ENCODE peak calls at places on chromosome 2, in four cellular contexts. A is EL; U is central memory CD4-positive, alpha-beta T cell; O is GM10248. F is an unnamed sample.

GRCh38 chr2:237156131-237156856 is 70.6 kb downstream of the COPS8 start:
- DNase-seq in A (peak; percentile 89), O (no peak), U (no peak), F (peak; percentile 12)

GRCh38 chr2:127968610-127969339 is 59.1 kb downstream of the SAP130 start:
- DNase-seq in U (no peak), O (no peak), A (no peak), F (no peak)

GRCh38 chr2:121699421-121700328 is 37.0 kb downstream of the NIFK start:
- DNase-seq in O (peak; percentile 83), A (peak; percentile 86), U (peak; percentile 88), F (no peak)

GRCh38 chr2:195162918-195163317 is 494.1 kb upstream of the SLC39A10 start:
- DNase-seq in A (no peak), O (no peak), U (no peak), F (no peak)

GRCh38 chr2:28737655-28738054 is 14.0 kb upstream of the PPP1CB start:
- DNase-seq in U (no peak), O (no peak), A (no peak), F (no peak)

GRCh38 chr2:148992448-148992847 is 46.1 kb upstream of the LYPD6B start:
- DNase-seq in O (no peak), A (no peak), U (no peak), F (no peak)

GRCh38 chr2:200319587-200320337 is 13.3 kb downstream of the SPATS2L start:
- DNase-seq in A (peak; percentile 76), O (no peak), U (no peak), F (no peak)

GRCh38 chr2:239152239-239152915 is 248.4 kb downstream of the HDAC4 start:
- DNase-seq in A (no peak), U (no peak), O (no peak), F (no peak)

GRCh38 chr2:11254100-11254536 is 90.3 kb downstream of the ROCK2 start:
- DNase-seq in O (no peak), A (no peak), U (no peak), F (no peak)

GRCh38 chr2:234592541-234592940 is 95.7 kb upstream of the ARL4C start:
- DNase-seq in A (no peak), O (no peak), U (no peak), F (no peak)